ENCODE peak calls at places on chromosomes 16 and 17, in nine cellular contexts. D is BJ, E is fibroblast of lung, I is esophagus muscularis mucosa, C is lung, H is uterus, Z is GM23338, R is GM23248, L is lower lobe of right lung. F is an unnamed sample.

GRCh38 chr17:79165296-79165695 is 90.7 kb downstream of the ENGASE start:
- DNase-seq in D (no peak), E (no peak), I (no peak), C (no peak), H (no peak), Z (no peak), R (no peak), L (no peak), F (no peak)

GRCh38 chr17:44887971-44888955 is 11.0 kb downstream of the EFTUD2 start:
- DNase-seq in D (no peak), E (no peak), I (no peak), C (no peak), H (no peak), Z (no peak), R (no peak), L (no peak), F (no peak)

GRCh38 chr17:77521076-77521475 is 380.3 kb downstream of the SEC14L1 start:
- DNase-seq in D (no peak), E (no peak), I (no peak), C (no peak), H (no peak), Z (no peak), R (no peak), L (no peak), F (no peak)

GRCh38 chr16:57999366-57999970 is 1.0 kb downstream of the ZNF319 start:
- DNase-seq in D (no peak), E (peak; percentile 40), I (no peak), C (no peak), H (no peak), Z (no peak), R (peak; percentile 67), L (peak; percentile 44), F (no peak)

GRCh38 chr17:80220709-80221215 is 535 bp downstream of the SLC26A11 start:
- DNase-seq in D (no peak), E (no peak), I (no peak), C (no peak), H (peak; percentile 40), Z (peak; percentile 43), R (peak; percentile 55), L (no peak), F (no peak)

GRCh38 chr16:20348365-20349185 is 3.9 kb downstream of the UMOD start:
- DNase-seq in D (no peak), E (no peak), I (no peak), C (no peak), H (no peak), Z (peak; percentile 91), R (no peak), L (peak; percentile 38), F (no peak)

GRCh38 chr17:54085934-54086333 is 263.2 kb downstream of the KIF2B start:
- DNase-seq in D (no peak), E (no peak), I (no peak), C (no peak), H (no peak), Z (peak; percentile 55), R (no peak), L (no peak), F (no peak)

GRCh38 chr17:60086822-60087591 is 8.3 kb upstream of the HEATR6 start:
- DNase-seq in D (no peak), E (peak; percentile 62), I (no peak), C (peak; percentile 54), H (no peak), Z (no peak), R (peak; percentile 88), L (peak; percentile 78), F (no peak)

GRCh38 chr16:76293980-76294690 is 16.9 kb downstream of the CNTNAP4 start:
- DNase-seq in D (no peak), E (no peak), I (no peak), C (no peak), H (no peak), Z (no peak), R (no peak), L (no peak), F (no peak)

GRCh38 chr17:39781028-39781800 is 43.5 kb downstream of the GRB7 start:
- DNase-seq in D (no peak), E (no peak), I (no peak), C (no peak), H (no peak), Z (no peak), R (no peak), L (no peak), F (no peak)

GRCh38 chr16:4624827-4625616 is 396 bp downstream of the MGRN1 start:
- DNase-seq in D (no peak), E (peak; percentile 67), I (peak; percentile 94), C (peak; percentile 78), H (peak; percentile 56), Z (peak; percentile 86), R (peak; percentile 90), L (peak; percentile 88), F (peak; percentile 72)

GRCh38 chr17:19460695-19461094 is 49.7 kb downstream of the RNF112 start:
- DNase-seq in D (no peak), E (no peak), I (no peak), C (no peak), H (peak; percentile 72), Z (peak; percentile 34), R (peak; percentile 24), L (no peak), F (no peak)

GRCh38 chr16:23482778-23483177 is 27.5 kb downstream of the GGA2 start:
- DNase-seq in D (no peak), E (no peak), I (no peak), C (no peak), H (no peak), Z (no peak), R (no peak), L (no peak), F (no peak)

GRCh38 chr16:4991754-4992153 is 33.6 kb downstream of the SEC14L5 start:
- DNase-seq in D (no peak), E (no peak), I (no peak), C (no peak), H (no peak), Z (no peak), R (no peak), L (peak; percentile 32), F (no peak)

GRCh38 chr16:7200320-7200719 is 132.3 kb upstream of the RBFOX1 start:
- DNase-seq in D (no peak), E (no peak), I (no peak), C (no peak), H (no peak), Z (no peak), R (no peak), L (no peak), F (no peak)
- H3K27me3 ChIP-seq in D (no peaks in the 10 kb centered on the region), E (no peaks in the 10 kb centered on the region), I (no peaks in the 10 kb centered on the region), C (no peaks in the 10 kb centered on the region), H (no peaks in the 10 kb centered on the region), Z (no peaks in the 10 kb centered on the region), R (no peaks in the 10 kb centered on the region), L (no peaks in the 10 kb centered on the region), F (no peaks in the 10 kb centered on the region)

DNA sequence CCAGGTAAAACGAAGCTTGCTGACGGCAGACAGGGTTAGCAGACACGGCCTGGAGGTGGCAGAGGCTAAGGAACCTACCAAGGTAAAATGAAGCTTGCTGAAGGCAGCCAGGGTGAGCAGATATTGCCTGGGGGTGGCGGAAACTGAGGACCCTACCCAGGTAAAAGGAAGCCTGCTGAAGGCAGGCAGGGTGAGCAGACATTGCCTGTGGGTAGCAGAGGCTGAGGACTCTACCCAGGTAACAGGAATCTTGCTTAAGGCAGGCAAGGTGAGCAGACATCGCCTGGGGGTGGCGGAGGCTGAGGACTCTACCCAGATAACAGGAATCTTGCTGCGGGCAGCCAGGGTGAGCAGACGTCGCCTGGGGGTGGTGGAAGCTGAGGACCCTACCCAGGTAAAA is 2.6 kb upstream of the GCGR start:
- DNase-seq in D (no peak), E (no peak), I (no peak), C (no peak), H (no peak), Z (no peak), R (no peak), L (no peak), F (no peak)
- H3K27me3 ChIP-seq in D (peaks cover 38% of the 10 kb centered on the region), E (peaks cover 27% of the 10 kb centered on the region), I (peaks cover 67% of the 10 kb centered on the region), C (no peaks in the 10 kb centered on the region), H (peaks cover 7% of the 10 kb centered on the region), Z (peaks cover 63% of the 10 kb centered on the region), R (peaks cover 63% of the 10 kb centered on the region), L (peaks cover 55% of the 10 kb centered on the region), F (peaks cover 57% of the 10 kb centered on the region)

GRCh38 chr17:4504188-4504587 is 5.5 kb downstream of the SPNS2 start:
- DNase-seq in D (no peak), E (no peak), I (no peak), C (no peak), H (no peak), Z (no peak), R (no peak), L (no peak), F (no peak)

GRCh38 chr17:4501295-4501949 is 2.7 kb downstream of the SPNS2 start:
- DNase-seq in D (no peak), E (no peak), I (no peak), C (no peak), H (no peak), Z (no peak), R (no peak), L (no peak), F (no peak)

GRCh38 chr17:4505187-4505586 is 6.5 kb downstream of the SPNS2 start:
- DNase-seq in D (no peak), E (no peak), I (no peak), C (no peak), H (no peak), Z (no peak), R (no peak), L (no peak), F (no peak)

GRCh38 chr17:4502466-4503154 is 3.9 kb downstream of the SPNS2 start:
- DNase-seq in D (no peak), E (no peak), I (no peak), C (no peak), H (no peak), Z (no peak), R (no peak), L (no peak), F (no peak)

GRCh38 chr17:4503283-4504005 is 4.8 kb downstream of the SPNS2 start:
- DNase-seq in D (no peak), E (no peak), I (no peak), C (no peak), H (no peak), Z (no peak), R (no peak), L (no peak), F (no peak)
- H3K27me3 ChIP-seq in D (peaks cover 31% of the 10 kb centered on the region), E (peaks cover 19% of the 10 kb centered on the region), I (peaks cover 74% of the 10 kb centered on the region), C (no peaks in the 10 kb centered on the region), H (no peaks in the 10 kb centered on the region), Z (peaks cover 29% of the 10 kb centered on the region), R (peaks cover 48% of the 10 kb centered on the region), L (peaks cover 18% of the 10 kb centered on the region), F (peaks cover 3% of the 10 kb centered on the region)

GRCh38 chr17:49964539-49965521 is 4.2 kb upstream of the DLX4 start:
- DNase-seq in D (no peak), E (no peak), I (no peak), C (no peak), H (no peak), Z (peak; percentile 84), R (no peak), L (no peak), F (no peak)

GRCh38 chr17:49965522-49965905 is 3.5 kb upstream of the DLX4 start:
- DNase-seq in D (no peak), E (no peak), I (no peak), C (no peak), H (no peak), Z (peak; percentile 65), R (no peak), L (no peak), F (no peak)

GRCh38 chr17:49963626-49964538 is 5.1 kb upstream of the DLX4 start:
- DNase-seq in D (no peak), E (no peak), I (no peak), C (no peak), H (no peak), Z (peak; percentile 72), R (peak; percentile 36), L (no peak), F (no peak)

GRCh38 chr17:49962599-49963276 is 6.3 kb upstream of the DLX4 start:
- DNase-seq in D (no peak), E (no peak), I (no peak), C (no peak), H (no peak), Z (peak; percentile 37), R (no peak), L (no peak), F (no peak)

GRCh38 chr17:49963277-49963625 is 5.7 kb upstream of the DLX4 start:
- DNase-seq in D (no peak), E (no peak), I (no peak), C (no peak), H (no peak), Z (peak; percentile 47), R (no peak), L (no peak), F (no peak)
- H3K27me3 ChIP-seq in D (peaks cover 55% of the 10 kb centered on the region), E (peaks cover 60% of the 10 kb centered on the region), I (peaks cover 87% of the 10 kb centered on the region), C (no peaks in the 10 kb centered on the region), H (peaks cover 29% of the 10 kb centered on the region), Z (peaks cover 78% of the 10 kb centered on the region), R (peaks cover 64% of the 10 kb centered on the region), L (peaks cover 73% of the 10 kb centered on the region), F (peaks cover 76% of the 10 kb centered on the region)

F was measured in heart left ventricle.